ENCODE peak calls at places on chromosomes 3 and 15, in nine cellular contexts. A is HT-29, J is GM03348, Y is activated gamma-delta T cell treated with Interleukin-2 at 50 U/mL for 16 hours, E is GM12878, B is endodermal cell, U is HT1080, T is cardiac muscle cell, K is mesenteric fat pad. I is an unnamed sample.
A peak's percentile ranks its signal among the peaks of the same experiment; 100 is the strongest.

GRCh38 chr3:9957214-9957613 is 5.0 kb upstream of the PRRT3 start:
- DNase-seq in A (no peak), J (peak; percentile 48), Y (no peak), E (no peak), B (no peak), U (no peak), T (no peak), K (no peak), I (no peak)

GRCh38 chr3:11949351-11949750 is 54.8 kb upstream of the SYN2 start:
- DNase-seq in A (no peak), J (no peak), Y (no peak), E (no peak), B (no peak), U (no peak), T (no peak), K (no peak), I (no peak)

GRCh38 chr15:31280037-31280830 is 46.4 kb upstream of the KLF13 start:
- DNase-seq in A (no peak), J (no peak), Y (no peak), E (no peak), B (peak; percentile 35), U (peak; percentile 8), T (no peak), K (peak; percentile 57), I (peak; percentile 53)

GRCh38 chr15:100211855-100212850 is 129.6 kb downstream of the ADAMTS17 start:
- DNase-seq in A (peak; percentile 50), J (no peak), Y (no peak), E (no peak), B (no peak), U (no peak), T (peak; percentile 62), K (no peak), I (no peak)

GRCh38 chr15:33393552-33393951 is 82.8 kb downstream of the RYR3 start:
- DNase-seq in A (no peak), J (no peak), Y (no peak), E (no peak), B (no peak), U (no peak), T (no peak), K (no peak), I (no peak)

GRCh38 chr15:98012354-98012753 is 51.9 kb downstream of the ARRDC4 start:
- DNase-seq in A (no peak), J (no peak), Y (no peak), E (no peak), B (no peak), U (no peak), T (no peak), K (no peak), I (no peak)

GRCh38 chr3:81744366-81744765 is 17.1 kb downstream of the GBE1 start:
- DNase-seq in A (no peak), J (peak; percentile 37), Y (no peak), E (no peak), B (no peak), U (peak; percentile 80), T (peak; percentile 96), K (no peak), I (no peak)

GRCh38 chr3:195893121-195893449 is 15.3 kb downstream of the TNK2 start:
- DNase-seq in A (no peak), J (peak; percentile 42), Y (no peak), E (no peak), B (no peak), U (no peak), T (no peak), K (no peak), I (no peak)

GRCh38 chr15:80265021-80265420 is 13.0 kb upstream of the CTXND1 start:
- DNase-seq in A (no peak), J (no peak), Y (no peak), E (no peak), B (peak; percentile 30), U (peak; percentile 50), T (no peak), K (no peak), I (peak; percentile 30)

GRCh38 chr3:20990896-20991295 is 760.1 kb downstream of the ZNF385D start:
- DNase-seq in A (no peak), J (no peak), Y (no peak), E (no peak), B (no peak), U (no peak), T (no peak), K (no peak), I (no peak)

GRCh38 chr3:12049675-12050074 is 45.5 kb downstream of the SYN2 start:
- DNase-seq in A (peak; percentile 2), J (peak; percentile 45), Y (no peak), E (no peak), B (no peak), U (peak; percentile 9), T (peak; percentile 39), K (no peak), I (no peak)

GRCh38 chr15:49964071-49964470 is 155.0 kb downstream of the ATP8B4 start:
- DNase-seq in A (no peak), J (peak; percentile 5), Y (no peak), E (no peak), B (no peak), U (no peak), T (peak; percentile 49), K (no peak), I (no peak)

GRCh38 chr3:45034612-45035252 is 8.6 kb downstream of the CLEC3B start:
- DNase-seq in A (no peak), J (no peak), Y (peak; percentile 16), E (no peak), B (no peak), U (peak; percentile 40), T (no peak), K (peak; percentile 91), I (peak; percentile 67)

GRCh38 chr15:31489281-31489680 is 162.6 kb downstream of the KLF13 start:
- DNase-seq in A (no peak), J (no peak), Y (no peak), E (no peak), B (no peak), U (no peak), T (no peak), K (no peak), I (no peak)